ENCODE peak calls at places on chromosome 22, in seven cellular contexts. One of them, this sample, is unnamed.

GRCh38 chr22:24681236-24681635 is 78.2 kb downstream of the GGT1 start:
- DNase-seq in body of pancreas: no peak
- DNase-seq in fibroblast of lung: peak; percentile 88
- DNase-seq in AG04450: peak; percentile 56
- DNase-seq in GM23338: no peak
- DNase-seq in CD4-positive, alpha-beta T cell: no peak
- DNase-seq in mammary epithelial cell: no peak
- DNase-seq in this sample: no peak

GRCh38 chr22:50731811-50732624 is 6.0 kb upstream of the ACR start:
- DNase-seq in AG04450: peak; percentile 11
- DNase-seq in CD4-positive, alpha-beta T cell: peak; percentile 57
- DNase-seq in GM23338: peak; percentile 42
- DNase-seq in fibroblast of lung: peak; percentile 40
- DNase-seq in mammary epithelial cell: peak; percentile 40
- DNase-seq in body of pancreas: peak; percentile 41
- DNase-seq in this sample: peak; percentile 78

GRCh38 chr22:25208328-25208727 is 8.7 kb downstream of the CRYBB3 start:
- DNase-seq in fibroblast of lung: no peak
- DNase-seq in GM23338: no peak
- DNase-seq in AG04450: no peak
- DNase-seq in body of pancreas: no peak
- DNase-seq in CD4-positive, alpha-beta T cell: no peak
- DNase-seq in mammary epithelial cell: no peak
- DNase-seq in this sample: no peak

GRCh38 chr22:29225422-29226090 is 19.9 kb downstream of the EMID1 start:
- DNase-seq in CD4-positive, alpha-beta T cell: no peak
- DNase-seq in mammary epithelial cell: no peak
- DNase-seq in fibroblast of lung: peak; percentile 71
- DNase-seq in AG04450: no peak
- DNase-seq in body of pancreas: no peak
- DNase-seq in GM23338: no peak
- DNase-seq in this sample: peak; percentile 74

GRCh38 chr22:19814428-19814827 is 40.2 kb downstream of the GNB1L start:
- DNase-seq in mammary epithelial cell: no peak
- DNase-seq in CD4-positive, alpha-beta T cell: no peak
- DNase-seq in GM23338: no peak
- DNase-seq in fibroblast of lung: no peak
- DNase-seq in AG04450: no peak
- DNase-seq in body of pancreas: no peak
- DNase-seq in this sample: no peak

GRCh38 chr22:40347300-40347699 is 1.0 kb downstream of the ADSL start:
- DNase-seq in CD4-positive, alpha-beta T cell: no peak
- DNase-seq in GM23338: no peak
- DNase-seq in mammary epithelial cell: no peak
- DNase-seq in body of pancreas: no peak
- DNase-seq in fibroblast of lung: no peak
- DNase-seq in AG04450: no peak
- DNase-seq in this sample: no peak

GRCh38 chr22:19710020-19710768 is 4.1 kb upstream of the SEPTIN5 start:
- DNase-seq in AG04450: no peak
- DNase-seq in mammary epithelial cell: no peak
- DNase-seq in GM23338: no peak
- DNase-seq in body of pancreas: no peak
- DNase-seq in CD4-positive, alpha-beta T cell: no peak
- DNase-seq in fibroblast of lung: no peak
- DNase-seq in this sample: no peak

GRCh38 chr22:20128902-20129746 is 2.5 kb upstream of the ZDHHC8 start:
- DNase-seq in body of pancreas: peak; percentile 37
- DNase-seq in AG04450: no peak
- DNase-seq in fibroblast of lung: peak; percentile 26
- DNase-seq in mammary epithelial cell: no peak
- DNase-seq in GM23338: peak; percentile 78
- DNase-seq in CD4-positive, alpha-beta T cell: peak; percentile 37
- DNase-seq in this sample: no peak

GRCh38 chr22:22820626-22821025 is 67.0 kb upstream of the IGLL5 start:
- DNase-seq in GM23338: no peak
- DNase-seq in mammary epithelial cell: no peak
- DNase-seq in CD4-positive, alpha-beta T cell: no peak
- DNase-seq in body of pancreas: no peak
- DNase-seq in fibroblast of lung: no peak
- DNase-seq in AG04450: no peak
- DNase-seq in this sample: no peak

GRCh38 chr22:22930222-22930497 is 42.5 kb downstream of the IGLL5 start:
- DNase-seq in body of pancreas: no peak
- DNase-seq in AG04450: no peak
- DNase-seq in fibroblast of lung: no peak
- DNase-seq in GM23338: no peak
- DNase-seq in mammary epithelial cell: no peak
- DNase-seq in CD4-positive, alpha-beta T cell: no peak
- DNase-seq in this sample: no peak

GRCh38 chr22:49670610-49671330 is 156.9 kb downstream of the BRD1 start:
- DNase-seq in body of pancreas: peak; percentile 9
- DNase-seq in fibroblast of lung: no peak
- DNase-seq in AG04450: no peak
- DNase-seq in mammary epithelial cell: no peak
- DNase-seq in CD4-positive, alpha-beta T cell: no peak
- DNase-seq in GM23338: no peak
- DNase-seq in this sample: peak; percentile 75

GRCh38 chr22:29517215-29517908 is 36.2 kb downstream of the THOC5 start:
- DNase-seq in CD4-positive, alpha-beta T cell: no peak
- DNase-seq in body of pancreas: peak; percentile 13
- DNase-seq in mammary epithelial cell: no peak
- DNase-seq in GM23338: no peak
- DNase-seq in fibroblast of lung: no peak
- DNase-seq in AG04450: no peak
- DNase-seq in this sample: no peak

GRCh38 chr22:32996702-32997101 is 61.5 kb downstream of the SYN3 start:
- DNase-seq in AG04450: no peak
- DNase-seq in GM23338: no peak
- DNase-seq in CD4-positive, alpha-beta T cell: no peak
- DNase-seq in mammary epithelial cell: peak; percentile 83
- DNase-seq in fibroblast of lung: no peak
- DNase-seq in body of pancreas: no peak
- DNase-seq in this sample: peak; percentile 91

GRCh38 chr22:19180740-19181410 is 2.3 kb upstream of the SLC25A1 start:
- DNase-seq in fibroblast of lung: no peak
- DNase-seq in GM23338: no peak
- DNase-seq in CD4-positive, alpha-beta T cell: no peak
- DNase-seq in AG04450: no peak
- DNase-seq in mammary epithelial cell: no peak
- DNase-seq in body of pancreas: no peak
- DNase-seq in this sample: no peak

GRCh38 chr22:22046370-22046769 is 63.8 kb upstream of the TOP3B start:
- DNase-seq in body of pancreas: no peak
- DNase-seq in fibroblast of lung: no peak
- DNase-seq in AG04450: no peak
- DNase-seq in mammary epithelial cell: no peak
- DNase-seq in GM23338: no peak
- DNase-seq in CD4-positive, alpha-beta T cell: no peak
- DNase-seq in this sample: no peak

GRCh38 chr22:29072193-29072978 is 449 bp upstream of the KREMEN1 start:
- DNase-seq in fibroblast of lung: peak; percentile 53
- DNase-seq in CD4-positive, alpha-beta T cell: peak; percentile 73
- DNase-seq in mammary epithelial cell: peak; percentile 89
- DNase-seq in AG04450: no peak
- DNase-seq in GM23338: peak; percentile 98
- DNase-seq in body of pancreas: peak; percentile 98
- DNase-seq in this sample: peak; percentile 97

GRCh38 chr22:35630387-35630793 is 13.3 kb upstream of the MB start:
- DNase-seq in fibroblast of lung: peak; percentile 33
- DNase-seq in GM23338: peak; percentile 39
- DNase-seq in AG04450: peak; percentile 30
- DNase-seq in CD4-positive, alpha-beta T cell: no peak
- DNase-seq in body of pancreas: no peak
- DNase-seq in mammary epithelial cell: peak; percentile 42
- DNase-seq in this sample: peak; percentile 52

GRCh38 chr22:26674211-26675190 is 17.1 kb downstream of the MIAT start:
- DNase-seq in CD4-positive, alpha-beta T cell: no peak
- DNase-seq in body of pancreas: no peak
- DNase-seq in AG04450: no peak
- DNase-seq in GM23338: no peak
- DNase-seq in mammary epithelial cell: peak; percentile 29
- DNase-seq in fibroblast of lung: no peak
- DNase-seq in this sample: no peak

GRCh38 chr22:26672060-26672471 is 14.7 kb downstream of the MIAT start:
- DNase-seq in fibroblast of lung: no peak
- DNase-seq in body of pancreas: no peak
- DNase-seq in CD4-positive, alpha-beta T cell: no peak
- DNase-seq in GM23338: no peak
- DNase-seq in mammary epithelial cell: no peak
- DNase-seq in AG04450: no peak
- DNase-seq in this sample: no peak

GRCh38 chr22:26671317-26672059 is 14.1 kb downstream of the MIAT start:
- DNase-seq in body of pancreas: peak; percentile 40
- DNase-seq in GM23338: peak; percentile 58
- DNase-seq in mammary epithelial cell: peak; percentile 78
- DNase-seq in CD4-positive, alpha-beta T cell: peak; percentile 59
- DNase-seq in AG04450: no peak
- DNase-seq in fibroblast of lung: no peak
- DNase-seq in this sample: peak; percentile 72

GRCh38 chr22:26673485-26673884 is 16.1 kb downstream of the MIAT start:
- DNase-seq in mammary epithelial cell: peak; percentile 86
- DNase-seq in CD4-positive, alpha-beta T cell: no peak
- DNase-seq in GM23338: no peak
- DNase-seq in body of pancreas: no peak
- DNase-seq in fibroblast of lung: peak; percentile 12
- DNase-seq in AG04450: no peak
- DNase-seq in this sample: no peak

GRCh38 chr22:26672590-26673468 is 15.4 kb downstream of the MIAT start:
- DNase-seq in fibroblast of lung: peak; percentile 96
- DNase-seq in mammary epithelial cell: peak; percentile 90
- DNase-seq in CD4-positive, alpha-beta T cell: peak; percentile 77
- DNase-seq in body of pancreas: peak; percentile 88
- DNase-seq in AG04450: peak; percentile 88
- DNase-seq in GM23338: peak; percentile 97
- DNase-seq in this sample: peak; percentile 94
- TF ChIP-seq CTCF in fibroblast of lung: peak; percentile 35
- TF ChIP-seq CTCF in mammary epithelial cell: peak; percentile 36
- TF ChIP-seq CTCF in CD4-positive, alpha-beta T cell: peak; percentile 23
- TF ChIP-seq CTCF in body of pancreas: peak; percentile 64
- TF ChIP-seq CTCF in AG04450: peak; percentile 65
- TF ChIP-seq CTCF in GM23338: peak; percentile 44
- TF ChIP-seq CTCF in this sample: peak; percentile 42

DNA sequence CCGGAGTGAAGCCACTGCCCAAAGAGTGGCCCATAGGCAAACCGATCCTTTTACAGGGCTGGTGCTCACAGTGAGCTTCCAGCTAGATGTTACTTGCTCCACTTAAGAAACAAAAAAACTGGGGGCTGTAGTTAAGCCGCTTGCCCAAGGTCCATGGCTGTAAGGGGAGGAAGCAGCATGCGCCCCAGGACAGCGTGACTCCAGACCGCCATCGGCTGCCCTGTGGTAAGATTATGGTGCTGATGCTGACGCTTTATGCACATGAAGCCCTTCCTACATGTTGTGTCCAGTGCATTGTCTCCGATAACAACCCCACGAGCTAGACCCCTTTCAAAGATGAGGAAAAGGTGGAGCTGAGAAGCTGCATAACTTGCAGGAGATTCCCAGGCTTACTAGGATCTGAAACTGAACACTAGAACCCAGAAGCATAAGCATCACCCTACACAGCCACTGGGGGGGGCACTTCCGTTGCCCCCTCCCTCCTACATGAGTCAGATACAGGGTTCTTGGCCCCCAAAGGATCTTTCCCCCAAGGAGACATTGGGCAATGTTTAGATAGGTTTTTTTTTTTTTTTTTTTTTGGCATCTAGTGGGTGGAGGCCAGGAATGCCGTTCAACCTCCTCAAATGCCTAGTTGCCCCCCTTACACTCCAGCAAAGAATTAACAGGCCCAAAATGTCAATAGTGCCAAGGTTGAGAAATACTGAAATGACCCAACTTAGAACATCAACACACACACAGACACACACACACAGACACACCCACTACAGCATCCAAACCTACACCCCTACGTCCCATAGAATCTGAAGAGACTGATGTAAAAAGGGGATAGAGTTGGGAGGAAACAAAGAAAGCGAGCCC is 53.9 kb downstream of the MN1 start:
- DNase-seq in body of pancreas: no peak
- DNase-seq in mammary epithelial cell: no peak
- DNase-seq in AG04450: no peak
- DNase-seq in GM23338: peak; percentile 54
- DNase-seq in fibroblast of lung: no peak
- DNase-seq in CD4-positive, alpha-beta T cell: no peak
- DNase-seq in this sample: no peak
- H3K27ac ChIP-seq in body of pancreas: no peak overlapping the region
- H3K27ac ChIP-seq in mammary epithelial cell: peak overlapping the region; percentile 43
- H3K27ac ChIP-seq in AG04450: no peak overlapping the region
- H3K27ac ChIP-seq in GM23338: no peak overlapping the region
- H3K27ac ChIP-seq in fibroblast of lung: no peak overlapping the region
- H3K27ac ChIP-seq in CD4-positive, alpha-beta T cell: no peak overlapping the region
- H3K27ac ChIP-seq in this sample: no peak overlapping the region

DNA sequence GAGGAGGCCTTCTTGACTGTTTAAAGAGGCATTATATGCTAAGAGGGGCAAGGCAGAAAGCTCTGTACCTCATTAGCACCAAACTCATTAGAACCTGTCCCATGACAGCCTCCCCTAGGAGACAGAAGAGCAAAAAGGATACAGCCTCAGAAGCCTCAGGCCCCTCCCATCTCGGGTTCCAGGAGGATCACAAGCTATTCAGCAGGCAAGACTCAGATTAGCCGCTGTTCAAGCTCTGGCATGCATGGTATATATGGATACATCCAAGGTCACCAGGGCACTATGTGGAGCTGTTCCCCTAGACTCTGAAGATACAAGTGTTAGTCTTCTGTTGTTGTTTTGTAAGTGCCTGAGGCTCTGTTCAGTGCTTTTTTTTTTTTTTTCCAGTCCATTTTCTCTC is 32.1 kb downstream of the ATXN10 start:
- DNase-seq in GM23338: peak; percentile 24
- DNase-seq in fibroblast of lung: no peak
- DNase-seq in mammary epithelial cell: peak; percentile 5
- DNase-seq in CD4-positive, alpha-beta T cell: no peak
- DNase-seq in AG04450: no peak
- DNase-seq in body of pancreas: no peak
- DNase-seq in this sample: no peak
- TF ChIP-seq CTCF in GM23338: no peak
- TF ChIP-seq CTCF in fibroblast of lung: no peak
- TF ChIP-seq CTCF in mammary epithelial cell: no peak
- TF ChIP-seq CTCF in CD4-positive, alpha-beta T cell: no peak
- TF ChIP-seq CTCF in AG04450: no peak
- TF ChIP-seq CTCF in body of pancreas: no peak
- TF ChIP-seq CTCF in this sample: no peak

DNA sequence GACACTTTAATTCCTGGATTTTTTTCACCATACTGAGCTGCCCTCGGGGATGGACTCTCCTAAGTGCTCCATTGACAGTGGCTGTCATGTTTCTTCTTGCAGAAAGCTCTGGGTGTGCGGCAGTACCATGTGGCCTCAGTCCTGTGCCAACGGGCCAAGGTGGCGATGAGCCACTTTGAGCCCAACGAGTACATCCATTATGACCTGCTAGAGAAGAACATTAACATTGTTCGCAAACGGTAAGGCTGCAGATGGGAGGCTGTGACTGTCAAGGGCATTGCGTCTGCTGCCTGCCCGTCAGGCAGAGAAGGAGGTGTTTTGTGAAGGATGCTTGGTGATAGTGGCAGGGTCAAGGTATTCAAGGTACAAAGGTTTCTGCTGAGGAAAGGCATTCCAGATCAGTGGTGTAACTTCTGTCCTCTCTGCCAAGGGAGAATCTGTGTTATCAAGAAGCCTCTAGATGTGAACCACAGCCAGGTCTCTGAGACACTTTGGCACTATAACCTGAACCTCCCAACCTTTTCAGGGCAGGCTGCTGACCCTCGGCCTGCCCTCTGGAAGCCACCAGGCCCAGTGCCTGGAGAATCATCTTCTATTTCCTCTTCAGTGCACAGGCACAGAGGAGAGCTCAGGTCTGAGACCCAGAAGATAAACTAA is 30.8 kb downstream of the ACO2 start:
- DNase-seq in GM23338: no peak
- DNase-seq in CD4-positive, alpha-beta T cell: no peak
- DNase-seq in AG04450: no peak
- DNase-seq in mammary epithelial cell: no peak
- DNase-seq in fibroblast of lung: no peak
- DNase-seq in body of pancreas: no peak
- DNase-seq in this sample: no peak
- H3K27ac ChIP-seq in GM23338: peak overlapping the region; percentile 39
- H3K27ac ChIP-seq in CD4-positive, alpha-beta T cell: no peak overlapping the region
- H3K27ac ChIP-seq in AG04450: no peak overlapping the region
- H3K27ac ChIP-seq in mammary epithelial cell: no peak overlapping the region
- H3K27ac ChIP-seq in fibroblast of lung: no peak overlapping the region
- H3K27ac ChIP-seq in body of pancreas: no peak overlapping the region
- H3K27ac ChIP-seq in this sample: no peak overlapping the region